ENCODE peak calls at places on chromosomes 4 and X, in five cellular contexts. C is NCI-H146, F is T-helper 1 cell, I is aorta, T is NCI-H1105 treated with DMSO at 0.1 percent for 48 hours. Q is an unnamed sample.

GRCh38 chr4:6560416-6561172 is 14.4 kb upstream of the MAN2B2 start:
- DNase-seq in C (no peak), F (no peak), I (no peak), T (no peak), Q (peak)

GRCh38 chr4:56512166-56512565 is 6.6 kb downstream of the ARL9 start:
- DNase-seq in C (no peak), F (no peak), I (no peak), T (no peak), Q (no peak)

GRCh38 chr4:174314770-174315169 is 31.1 kb downstream of the CEP44 start:
- DNase-seq in C (no peak), F (no peak), I (no peak), T (no peak), Q (peak)

GRCh38 chr4:37467824-37468223 is 218.4 kb downstream of the RELL1 start:
- DNase-seq in C (no peak), F (no peak), I (no peak), T (no peak), Q (no peak)

GRCh38 chr4:140047017-140047640 is 106.9 kb downstream of the MAML3 start:
- DNase-seq in C (no peak), F (no peak), I (peak), T (no peak), Q (no peak)

GRCh38 chr4:185542626-185543336 is 7.5 kb upstream of the PDLIM3 start:
- DNase-seq in C (no peak), F (no peak), I (peak), T (no peak), Q (no peak)

GRCh38 chrX:110691446-110691845 is 104.2 kb downstream of the CHRDL1 start:
- DNase-seq in C (no peak), F (no peak), I (no peak), T (no peak), Q (no peak)

GRCh38 chr4:113101669-113102068 is 52.2 kb downstream of the ANK2 start:
- DNase-seq in C (no peak), F (no peak), I (no peak), T (no peak), Q (peak)

GRCh38 chrX:11341274-11342256 is 48.4 kb downstream of the AMELX start:
- DNase-seq in C (no peak), F (no peak), I (peak), T (no peak), Q (peak)

GRCh38 chr4:161291222-161291621 is 872.6 kb downstream of the FSTL5 start:
- DNase-seq in C (no peak), F (no peak), I (no peak), T (no peak), Q (no peak)